ENCODE peak calls at places on chromosomes 12 and 14, in four cellular contexts. Y is K562, J is fibroblast of lung, H is MM.1S. D is an unnamed sample.

GRCh38 chr14:100305446-100306255 is 593 bp downstream of the SLC25A29 start:
- DNase-seq in J (no peak), Y (peak), H (no peak), D (no peak)

GRCh38 chr14:82766128-82766527 is 1232.5 kb upstream of the SEL1L start:
- DNase-seq in J (no peak), H (no peak), Y (no peak), D (no peak)

GRCh38 chr12:58629376-58629775 is 290.9 kb downstream of the LRIG3 start:
- DNase-seq in J (peak), Y (no peak), H (no peak), D (no peak)

GRCh38 chr14:61178226-61179060 is 102.7 kb downstream of the TMEM30B start:
- DNase-seq in J (peak), Y (no peak), H (peak), D (no peak)

GRCh38 chr14:86858591-86858990 is 1134.4 kb downstream of the GALC start:
- DNase-seq in Y (no peak), H (no peak), J (no peak), D (no peak)

GRCh38 chr12:102484017-102484731 is 3.8 kb upstream of the IGF1 start:
- DNase-seq in Y (peak), J (peak), H (peak), D (peak)

GRCh38 chr14:55328317-55328716 is 57.1 kb downstream of the FBXO34 start:
- DNase-seq in Y (no peak), H (no peak), J (no peak), D (no peak)

GRCh38 chr12:13941258-13942249 is 39.8 kb downstream of the GRIN2B start:
- DNase-seq in Y (peak), J (peak), H (peak), D (no peak)

GRCh38 chr14:58078471-58078870 is 73.5 kb downstream of the ARMH4 start:
- DNase-seq in J (no peak), H (no peak), Y (no peak), D (no peak)

GRCh38 chr12:58346032-58346632 is 404.8 kb downstream of the ATP23 start:
- DNase-seq in Y (peak), J (peak), H (peak), D (no peak)

GRCh38 chr14:59134307-59134706 is 54.2 kb upstream of the DAAM1 start:
- DNase-seq in J (no peak), H (no peak), Y (no peak), D (no peak)

GRCh38 chr14:74671789-74672188 is 41.1 kb downstream of the AREL1 start:
- DNase-seq in H (no peak), Y (no peak), J (peak), D (no peak)

GRCh38 chr12:76028649-76029277 is 2.8 kb downstream of the PHLDA1 start:
- DNase-seq in H (no peak), Y (no peak), J (peak), D (no peak)

GRCh38 chr12:106305376-106305775 is 2.8 kb downstream of the TCP11L2 start:
- DNase-seq in Y (no peak), J (no peak), H (no peak), D (no peak)

GRCh38 chr12:123030686-123031085 is 50.2 kb downstream of the ARL6IP4 start:
- DNase-seq in H (no peak), Y (no peak), J (no peak), D (no peak)

GRCh38 chr14:52640137-52640536 is 55.2 kb downstream of the ERO1A start:
- DNase-seq in Y (no peak), J (no peak), H (no peak), D (no peak)

GRCh38 chr12:51961834-51962233 is 10.3 kb downstream of the ACVR1B start:
- DNase-seq in J (no peak), H (no peak), Y (no peak), D (no peak)

GRCh38 chr14:78335531-78335930 is 165.4 kb downstream of the NRXN3 start:
- DNase-seq in H (no peak), J (no peak), Y (no peak), D (no peak)

GRCh38 chr12:91722072-91722471 is 423.6 kb downstream of the BTG1 start:
- DNase-seq in Y (no peak), J (no peak), H (no peak), D (no peak)

GRCh38 chr14:90423166-90423565 is 26.3 kb downstream of the CALM1 start:
- DNase-seq in J (no peak), Y (no peak), H (no peak), D (no peak)

GRCh38 chr14:67999290-67999689 is 179.7 kb downstream of the RAD51B start:
- DNase-seq in J (peak), H (no peak), Y (no peak), D (no peak)

GRCh38 chr14:106115401-106115800 is 589.0 kb downstream of the TMEM121 start:
- DNase-seq in J (no peak), H (no peak), Y (no peak), D (no peak)

GRCh38 chr12:80936642-80937390 is 918 bp downstream of the LIN7A start:
- DNase-seq in H (peak), J (peak), Y (no peak), D (no peak)

GRCh38 chr12:95473440-95473946 is 459 bp upstream of the METAP2 start:
- DNase-seq in Y (peak), H (peak), J (peak), D (peak)

GRCh38 chr14:96582641-96582980 is 80.4 kb downstream of the PAPOLA start:
- DNase-seq in H (no peak), J (no peak), Y (no peak), D (no peak)

GRCh38 chr12:8077207-8077606 is 4.9 kb upstream of the NECAP1 start:
- DNase-seq in Y (no peak), H (no peak), J (peak), D (no peak)

GRCh38 chr14:68373124-68373646 is 419.7 kb downstream of the ZFP36L1 start:
- DNase-seq in H (no peak), J (no peak), Y (no peak), D (no peak)

GRCh38 chr12:80040075-80040738 is 59.1 kb upstream of the OTOGL start:
- DNase-seq in J (no peak), H (no peak), Y (peak), D (no peak)

GRCh38 chr12:93339695-93340094 is 38.0 kb upstream of the NUDT4 start:
- DNase-seq in Y (no peak), H (no peak), J (no peak), D (no peak)

GRCh38 chr14:55240526-55241178 is 30.6 kb upstream of the FBXO34 start:
- DNase-seq in H (no peak), Y (no peak), J (peak), D (no peak)

GRCh38 chr14:104633276-104633861 is 28.8 kb upstream of the TMEM179 start:
- DNase-seq in H (no peak), J (no peak), Y (no peak), D (no peak)

GRCh38 chr12:79407671-79408622 is 282.8 kb downstream of the PAWR start:
- DNase-seq in H (peak), Y (peak), J (peak), D (peak)

GRCh38 chr12:87136330-87136976 is 880.3 kb upstream of the MGAT4C start:
- DNase-seq in J (peak), H (peak), Y (no peak), D (peak)

GRCh38 chr14:36503771-36504741 is 16.0 kb downstream of the NKX2-1 start:
- DNase-seq in H (no peak), Y (no peak), J (no peak), D (no peak)
- TF ChIP-seq EZH2 in H (no peak), Y (no peak), J (peak), D (no peak)

GRCh38 chr12:108145011-108145410 is 15.9 kb downstream of the WSCD2 start:
- DNase-seq in Y (no peak), H (no peak), J (no peak), D (no peak)
- H3K4me3 ChIP-seq in Y (no peak), H (no peak), J (no peak), D (no peak)

DNA sequence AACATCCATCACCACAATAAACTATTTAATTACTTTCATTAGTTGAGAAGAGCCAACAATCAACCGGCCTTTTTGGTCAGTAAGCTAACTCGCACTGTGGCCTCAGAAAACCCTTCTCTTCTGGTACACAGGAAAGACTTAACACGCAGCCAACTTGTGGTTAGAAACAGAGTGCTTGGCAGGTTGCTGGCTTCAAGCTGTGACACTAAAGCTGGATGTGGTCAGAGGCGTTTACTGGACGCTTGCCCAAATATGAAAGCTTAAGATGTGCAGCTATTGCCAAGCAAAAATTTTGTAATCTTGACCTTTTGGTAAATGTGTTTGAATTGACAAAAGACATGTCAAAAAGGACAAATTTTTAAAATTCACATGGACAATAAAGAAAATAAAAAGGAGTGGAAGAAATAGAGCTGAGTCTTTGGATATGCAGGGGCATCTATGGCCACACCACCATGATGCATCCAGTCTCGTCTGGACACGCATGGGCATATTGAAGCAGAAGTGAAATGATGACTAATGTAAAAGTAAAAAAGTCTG is 2.6 kb upstream of the KLRK1 start:
- DNase-seq in Y (peak), H (peak), J (peak), D (no peak)
- TF ChIP-seq EZH2 in Y (no peak), H (no peak), J (no peak), D (no peak)

GRCh38 chr12:57130941-57131340 is 2.7 kb downstream of the LRP1 start:
- DNase-seq in H (no peak), Y (no peak), J (no peak), D (no peak)
- H3K4me3 ChIP-seq in H (no peak), Y (no peak), J (peak), D (peak)

GRCh38 chr12:114674201-114675047 is 9.6 kb downstream of the TBX3 start:
- DNase-seq in Y (no peak), J (peak), H (no peak), D (no peak)

GRCh38 chr12:114673169-114673833 is 10.7 kb downstream of the TBX3 start:
- DNase-seq in Y (no peak), H (no peak), J (peak), D (no peak)

GRCh38 chr12:114671664-114672476 is 12.1 kb downstream of the TBX3 start:
- DNase-seq in Y (no peak), H (no peak), J (peak), D (no peak)

GRCh38 chr12:114671321-114671663 is 12.7 kb downstream of the TBX3 start:
- DNase-seq in H (no peak), J (peak), Y (no peak), D (no peak)

GRCh38 chr12:114672817-114673168 is 11.2 kb downstream of the TBX3 start:
- DNase-seq in Y (no peak), H (no peak), J (no peak), D (no peak)
- TF ChIP-seq EZH2 in Y (no peak), H (no peak), J (no peak), D (no peak)

GRCh38 chr14:64501326-64502171 is 2.1 kb downstream of the ZBTB25 start:
- DNase-seq in Y (peak), J (peak), H (no peak), D (no peak)
- H3K4me3 ChIP-seq in Y (peak), J (no peak), H (peak), D (peak)

GRCh38 chr12:1528791-1529190 is 65.6 kb downstream of the FBXL14 start:
- DNase-seq in H (no peak), J (no peak), Y (no peak), D (no peak)

GRCh38 chr12:1531160-1531653 is 63.2 kb downstream of the FBXL14 start:
- DNase-seq in H (no peak), J (no peak), Y (peak), D (no peak)

GRCh38 chr12:1529228-1529861 is 65.0 kb downstream of the FBXL14 start:
- DNase-seq in Y (no peak), J (no peak), H (no peak), D (no peak)

GRCh38 chr12:1530592-1531159 is 63.7 kb downstream of the FBXL14 start:
- DNase-seq in Y (no peak), H (no peak), J (no peak), D (no peak)

GRCh38 chr12:1529862-1530591 is 64.4 kb downstream of the FBXL14 start:
- DNase-seq in H (peak), Y (peak), J (no peak), D (no peak)
- TF ChIP-seq EZH2 in H (no peak), Y (no peak), J (no peak), D (no peak)

GRCh38 chr14:20623798-20624197 is 17.7 kb downstream of the OR6S1 start:
- DNase-seq in J (no peak), H (no peak), Y (peak), D (no peak)

GRCh38 chr14:20620798-20621478 is 20.6 kb downstream of the OR6S1 start:
- DNase-seq in J (no peak), H (no peak), Y (no peak), D (no peak)

GRCh38 chr14:20626274-20626673 is 15.2 kb downstream of the OR6S1 start:
- DNase-seq in Y (no peak), H (no peak), J (no peak), D (no peak)

GRCh38 chr14:20624495-20625070 is 16.9 kb downstream of the OR6S1 start:
- DNase-seq in J (peak), Y (peak), H (no peak), D (no peak)

GRCh38 chr14:20622816-20623291 is 18.6 kb downstream of the OR6S1 start:
- DNase-seq in Y (no peak), J (no peak), H (no peak), D (no peak)
- H3K4me3 ChIP-seq in Y (no peak), J (no peak), H (no peak), D (no peak)

D was measured in SK-N-MC.